ENCODE peak calls at places on chromosome 3, in six cellular contexts. R is A549, N is NB4, Y is HepG2, W is K562, V is GM12878. G is an unnamed sample.
A peak's percentile ranks its signal among the peaks of the same experiment; 100 is the strongest.

GRCh38 chr3:97694876-97695275 is 69.7 kb upstream of the ARL6 start:
- DNase-seq in Y (no peak), W (no peak), V (no peak), N (no peak), R (no peak), G (no peak)

GRCh38 chr3:117674321-117674720 is 964.7 kb downstream of the TUSC7 start:
- DNase-seq in W (no peak), R (no peak), Y (no peak), V (no peak), N (no peak), G (no peak)

GRCh38 chr3:18047052-18047451 is 304.6 kb upstream of the TBC1D5 start:
- DNase-seq in W (no peak), N (no peak), R (no peak), V (no peak), Y (no peak), G (no peak)

GRCh38 chr3:99108508-99108907 is 207.0 kb upstream of the DCBLD2 start:
- DNase-seq in Y (no peak), N (no peak), R (peak; percentile 32), V (no peak), W (no peak), G (peak; percentile 97)

GRCh38 chr3:83003917-83004316 is 1242.5 kb upstream of the GBE1 start:
- DNase-seq in V (no peak), N (no peak), R (no peak), Y (no peak), W (no peak), G (no peak)

GRCh38 chr3:159260049-159260662 is 458.3 kb downstream of the MFSD1 start:
- DNase-seq in W (peak; percentile 31), Y (peak; percentile 56), V (no peak), R (peak; percentile 65), N (peak; percentile 65), G (peak; percentile 65)

GRCh38 chr3:71389191-71389590 is 194.3 kb downstream of the FOXP1 start:
- DNase-seq in N (no peak), V (no peak), W (no peak), R (no peak), Y (no peak), G (no peak)

GRCh38 chr3:104101736-104102135 is 1265.0 kb upstream of the ALCAM start:
- DNase-seq in W (no peak), V (no peak), N (no peak), Y (no peak), R (no peak), G (no peak)

GRCh38 chr3:14725564-14726420 is 50.9 kb downstream of the C3orf20 start:
- DNase-seq in V (no peak), W (no peak), N (no peak), Y (no peak), R (no peak), G (no peak)

GRCh38 chr3:56970401-56971002 is 90.0 kb upstream of the SPATA12 start:
- DNase-seq in R (no peak), Y (no peak), V (no peak), N (peak; percentile 90), W (no peak), G (no peak)

GRCh38 chr3:124664804-124665203 is 65.4 kb upstream of the UMPS start:
- DNase-seq in V (no peak), Y (peak; percentile 70), N (no peak), R (peak; percentile 12), W (no peak), G (no peak)

GRCh38 chr3:197495059-197495455 is 60.7 kb downstream of the BDH1 start:
- DNase-seq in W (no peak), Y (no peak), R (no peak), V (peak; percentile 27), N (no peak), G (peak; percentile 33)

GRCh38 chr3:95334461-95334860 is 1271.6 kb downstream of the NSUN3 start:
- DNase-seq in V (no peak), N (no peak), R (no peak), Y (no peak), W (no peak), G (no peak)

GRCh38 chr3:45497963-45498362 is 96.6 kb upstream of the LIMD1 start:
- DNase-seq in V (no peak), W (no peak), Y (no peak), N (no peak), R (no peak), G (peak; percentile 58)

GRCh38 chr3:28576590-28577220 is 228.1 kb upstream of the AZI2 start:
- DNase-seq in R (no peak), Y (no peak), V (no peak), W (no peak), N (no peak), G (no peak)

GRCh38 chr3:192133271-192133670 is 594.1 kb downstream of the FGF12 start:
- DNase-seq in Y (no peak), W (no peak), N (no peak), V (no peak), R (no peak), G (no peak)

GRCh38 chr3:128585974-128586373 is 64.6 kb downstream of the RPN1 start:
- DNase-seq in N (peak; percentile 70), Y (no peak), V (no peak), W (no peak), R (no peak), G (no peak)

GRCh38 chr3:14472471-14473351 is 67.4 kb downstream of the GRIP2 start:
- DNase-seq in N (peak; percentile 27), W (no peak), V (no peak), R (peak; percentile 44), Y (peak; percentile 20), G (peak; percentile 79)

GRCh38 chr3:32176989-32177701 is 61.3 kb upstream of the CMTM8 start:
- DNase-seq in W (peak; percentile 61), R (peak; percentile 65), N (peak; percentile 71), V (peak; percentile 15), Y (peak; percentile 68), G (peak; percentile 85)

GRCh38 chr3:86923071-86923476 is 67.9 kb downstream of the VGLL3 start:
- DNase-seq in W (no peak), N (no peak), Y (no peak), V (no peak), R (peak; percentile 29), G (no peak)

GRCh38 chr3:179450901-179451334 is 352 bp downstream of the GNB4 start:
- DNase-seq in Y (no peak), V (no peak), N (peak; percentile 64), W (no peak), R (peak; percentile 8), G (peak; percentile 51)

GRCh38 chr3:46864051-46864881 is 1.0 kb upstream of the MYL3 start:
- DNase-seq in V (no peak), W (no peak), R (no peak), N (no peak), Y (no peak), G (no peak)

GRCh38 chr3:69901802-69902201 is 97.7 kb upstream of the SAMMSON start:
- DNase-seq in R (no peak), W (no peak), N (no peak), Y (no peak), V (no peak), G (no peak)

GRCh38 chr3:179526989-179527391 is 35.7 kb upstream of the ACTL6A start:
- DNase-seq in R (peak; percentile 3), W (no peak), V (no peak), N (peak; percentile 5), Y (no peak), G (peak; percentile 94)

GRCh38 chr3:43629741-43630140 is 7.9 kb upstream of the ANO10 start:
- DNase-seq in R (peak; percentile 26), W (no peak), V (no peak), Y (no peak), N (no peak), G (no peak)
- TF ChIP-seq MAX in R (no peak), W (no peak), V (no peak), Y (no peak), N (no peak), G (no peak)

DNA sequence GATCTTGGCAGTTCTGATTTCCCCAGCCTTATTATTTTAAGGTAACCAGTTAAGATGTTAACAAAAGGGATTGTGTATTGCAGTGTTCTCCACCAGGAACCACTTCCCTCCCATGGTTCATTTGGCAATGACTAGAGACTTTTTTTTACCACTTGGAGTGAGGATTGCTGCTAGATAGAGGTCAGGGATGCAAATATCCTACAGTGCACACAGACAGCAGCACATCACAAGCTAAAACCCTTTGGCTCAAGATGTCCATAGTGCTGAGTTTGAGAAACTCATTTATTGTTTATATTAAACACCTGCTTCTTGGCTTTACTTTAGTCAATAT is 24.1 kb upstream of the EBLN2 start:
- DNase-seq in Y (peak; percentile 10), N (no peak), R (no peak), W (no peak), V (no peak), G (peak; percentile 51)
- TF ChIP-seq MYC in Y (no peak), N (no peak), R (no peak), W (no peak), V (no peak), G (no peak)

DNA sequence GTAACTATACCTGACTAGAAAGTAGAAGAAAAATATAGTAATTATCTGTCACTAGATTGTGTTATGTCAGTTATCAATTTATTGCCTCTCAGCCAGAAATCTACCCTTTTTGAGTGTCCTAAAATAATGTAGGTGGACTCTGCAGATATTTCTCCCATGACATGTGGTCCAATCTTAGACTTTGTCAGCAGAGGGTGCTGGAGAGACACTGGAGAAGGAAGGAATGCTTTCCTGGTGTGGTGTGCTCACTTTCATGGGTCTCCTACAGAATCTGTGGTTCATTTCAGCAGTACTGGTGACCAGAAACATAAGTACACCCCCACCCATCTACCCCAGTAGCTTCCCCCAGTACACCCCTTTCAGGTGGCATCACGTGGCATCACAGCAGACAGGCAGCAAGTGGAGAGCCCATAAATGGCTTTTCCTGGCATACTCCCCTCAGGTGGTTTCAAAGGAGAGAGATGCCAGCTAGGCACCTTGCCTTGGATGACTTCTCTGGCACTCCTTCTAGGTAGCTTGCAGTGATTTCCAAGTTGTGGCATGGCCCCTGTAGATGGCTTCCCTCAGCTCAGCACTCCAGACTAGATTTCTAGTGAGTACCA is 114.7 kb downstream of the GADL1 start:
- DNase-seq in Y (peak; percentile 46), V (no peak), N (peak; percentile 52), R (peak; percentile 38), W (no peak), G (peak; percentile 26)
- TF ChIP-seq MAX in Y (no peak), V (no peak), N (peak; percentile 28), R (no peak), W (no peak), G (no peak)

DNA sequence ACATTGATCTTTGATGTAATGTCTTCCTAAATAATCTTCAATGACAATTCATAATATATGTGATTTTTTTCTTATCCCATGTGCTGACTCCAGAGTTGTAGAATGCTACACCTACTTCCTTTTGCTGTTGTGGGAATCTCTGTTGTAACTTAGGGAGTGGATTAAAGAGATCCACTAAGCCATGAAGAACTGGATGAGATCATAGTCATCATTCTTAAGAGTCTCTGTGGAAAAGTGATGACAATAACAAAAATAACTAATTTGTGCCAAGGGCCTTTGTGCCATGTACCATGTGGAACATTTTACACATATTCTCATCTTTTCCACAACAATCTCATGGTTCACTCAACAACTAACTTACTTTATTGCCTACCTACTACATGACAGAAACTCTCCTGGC is 162.9 kb upstream of the PDZRN3 start:
- DNase-seq in N (no peak), W (no peak), R (no peak), V (no peak), Y (no peak), G (no peak)
- TF ChIP-seq MYC in N (no peak), W (no peak), R (no peak), V (no peak), Y (no peak), G (no peak)